ENCODE peak calls at places on chromosomes 7 and 10, in eight cellular contexts. L is NCI-H1436; J is stimulated activated CD8-positive, alpha-beta memory T cell treated with anti-CD3 and anti-CD28 coated beads, Interleukin-12 subunit alpha, Interleukin-12 subunit beta, amount 100 ng/mL, for 4 hours; Z is osteocyte; O is CD4-positive, alpha-beta T cell; F is substantia nigra; N is GM12878; U is fibroblast of lung. K is an unnamed sample.
A peak's percentile ranks its signal among the peaks of the same experiment; 100 is the strongest.

GRCh38 chr7:114086491-114086905 is 167.7 kb upstream of the PPP1R3A start:
- DNase-seq in Z (no peak), N (no peak), O (no peak), L (no peak), F (no peak), U (no peak), J (no peak), K (no peak)

GRCh38 chr7:152760384-152761115 is 998 bp downstream of the ACTR3B start:
- DNase-seq in O (no peak), N (no peak), Z (no peak), J (no peak), L (no peak), U (peak; percentile 22), F (no peak), K (no peak)

GRCh38 chr7:16293669-16294425 is 127.5 kb downstream of the CRPPA start:
- DNase-seq in L (no peak), F (no peak), J (no peak), O (no peak), Z (no peak), N (no peak), U (no peak), K (no peak)

GRCh38 chr7:43385856-43386255 is 197.1 kb upstream of the STK17A start:
- DNase-seq in U (no peak), L (no peak), O (no peak), F (no peak), N (no peak), Z (no peak), J (no peak), K (no peak)

GRCh38 chr10:78336402-78336791 is 302.7 kb downstream of the RPS24 start:
- DNase-seq in N (no peak), L (no peak), Z (peak; percentile 62), J (no peak), U (peak; percentile 87), F (no peak), O (no peak), K (no peak)

GRCh38 chr10:16995867-16996529 is 133.6 kb downstream of the CUBN start:
- DNase-seq in J (no peak), O (no peak), U (peak; percentile 37), L (no peak), F (no peak), Z (no peak), N (no peak), K (peak; percentile 28)

GRCh38 chr7:117190746-117191435 is 132.0 kb downstream of the WNT2 start:
- DNase-seq in U (no peak), N (no peak), Z (no peak), J (no peak), L (no peak), O (no peak), F (no peak), K (no peak)

GRCh38 chr10:1292611-1293021 is 236.4 kb downstream of the WDR37 start:
- DNase-seq in U (no peak), O (no peak), Z (peak; percentile 71), L (no peak), F (no peak), J (no peak), N (no peak), K (no peak)

GRCh38 chr7:110786576-110786975 is 304.4 kb upstream of the LRRN3 start:
- DNase-seq in L (peak; percentile 34), J (no peak), F (no peak), N (no peak), Z (no peak), O (no peak), U (no peak), K (no peak)

GRCh38 chr7:150631084-150631824 is 931 bp downstream of the GIMAP6 start:
- DNase-seq in Z (no peak), U (no peak), F (no peak), N (peak; percentile 33), O (peak; percentile 79), J (no peak), L (no peak), K (no peak)

GRCh38 chr10:23530079-23530478 is 91.2 kb downstream of the OTUD1 start:
- DNase-seq in O (no peak), F (no peak), N (no peak), L (peak; percentile 5), J (no peak), Z (no peak), U (peak; percentile 59), K (peak; percentile 12)

GRCh38 chr7:30115709-30116297 is 19.0 kb upstream of the MTURN start:
- DNase-seq in U (no peak), N (no peak), F (no peak), Z (no peak), J (no peak), O (no peak), L (no peak), K (no peak)

GRCh38 chr7:92622680-92623079 is 32.5 kb upstream of the FAM133B start:
- DNase-seq in U (no peak), J (no peak), Z (no peak), L (no peak), F (no peak), N (no peak), O (no peak), K (no peak)

GRCh38 chr10:15321431-15322321 is 49.4 kb downstream of the FAM171A1 start:
- DNase-seq in O (no peak), L (no peak), F (no peak), N (no peak), Z (no peak), U (peak; percentile 89), J (no peak), K (peak; percentile 49)

GRCh38 chr7:14902589-14902963 is at the start of gene DGKB:
- DNase-seq in L (peak; percentile 39), N (no peak), F (no peak), J (no peak), O (no peak), U (peak; percentile 24), Z (no peak), K (no peak)

GRCh38 chr10:58140706-58141347 is 126.9 kb downstream of the IPMK start:
- DNase-seq in Z (no peak), O (no peak), U (no peak), L (no peak), F (no peak), J (no peak), N (no peak), K (no peak)

GRCh38 chr7:64874114-64874513 is 29.0 kb upstream of the ZNF273 start:
- DNase-seq in F (no peak), U (no peak), L (no peak), N (no peak), J (no peak), Z (peak; percentile 63), O (no peak), K (no peak)

GRCh38 chr10:128275405-128275804 is 149.2 kb upstream of the MKI67 start:
- DNase-seq in N (no peak), O (no peak), F (no peak), Z (no peak), L (no peak), J (no peak), U (no peak), K (no peak)

K was measured in fibroblast of the conjunctiva.